ENCODE peak calls at places on chromosome 4, in five cellular contexts. C, S, H, O and N are unnamed samples. For H3K9me3, the result is how much of the 10 kb centered on the place peaks cover.

GRCh38 chr4:110970642-110971041 is 347.8 kb upstream of the PITX2 start:
- DNase-seq in C (no peak), S (peak), H (peak), O (no peak), N (no peak)

GRCh38 chr4:98851806-98852205 is 77.1 kb downstream of the EIF4E start:
- DNase-seq in C (no peak), S (no peak), H (no peak), O (no peak), N (no peak)

GRCh38 chr4:140609548-140610425 is 41.0 kb upstream of the UCP1 start:
- DNase-seq in C (no peak), S (no peak), H (no peak), O (no peak), N (no peak)

GRCh38 chr4:15455290-15455689 is 14.4 kb upstream of the CC2D2A start:
- DNase-seq in C (peak), S (peak), H (no peak), O (peak), N (no peak)

GRCh38 chr4:118313098-118313497 is 39.7 kb downstream of the PRSS12 start:
- DNase-seq in C (no peak), S (no peak), H (no peak), O (no peak), N (no peak)

GRCh38 chr4:111214371-111214770 is 591.5 kb upstream of the PITX2 start:
- DNase-seq in C (no peak), S (no peak), H (no peak), O (no peak), N (no peak)

GRCh38 chr4:37685211-37685725 is 908 bp downstream of the RELL1 start:
- DNase-seq in C (no peak), S (no peak), H (no peak), O (peak), N (no peak)

GRCh38 chr4:147927377-147928137 is 195.7 kb downstream of the ARHGAP10 start:
- DNase-seq in C (no peak), S (peak), H (no peak), O (peak), N (no peak)

GRCh38 chr4:92261256-92261655 is 42.5 kb upstream of the GRID2 start:
- DNase-seq in C (no peak), S (no peak), H (no peak), O (no peak), N (no peak)

GRCh38 chr4:83011779-83012630 is 1.4 kb upstream of the LIN54 start:
- DNase-seq in C (peak), S (peak), H (peak), O (peak), N (peak)

GRCh38 chr4:3531306-3531886 is 826 bp downstream of the LRPAP1 start:
- DNase-seq in C (no peak), S (no peak), H (no peak), O (no peak), N (no peak)

GRCh38 chr4:150849016-150849415 is 166.1 kb downstream of the LRBA start:
- DNase-seq in C (no peak), S (no peak), H (no peak), O (no peak), N (no peak)

GRCh38 chr4:137531951-137532868 is at the start of gene PCDH18:
- DNase-seq in C (peak), S (peak), H (peak), O (peak), N (peak)

GRCh38 chr4:16745009-16745408 is 153.4 kb downstream of the LDB2 start:
- DNase-seq in C (no peak), S (no peak), H (no peak), O (peak), N (no peak)

GRCh38 chr4:97665553-97665952 is 477.7 kb downstream of the STPG2 start:
- DNase-seq in C (no peak), S (peak), H (no peak), O (no peak), N (no peak)

GRCh38 chr4:174284181-174284886 is 623 bp downstream of the CEP44 start:
- DNase-seq in C (no peak), S (no peak), H (peak), O (no peak), N (no peak)

GRCh38 chr4:140252742-140253555 is 99.0 kb upstream of the MAML3 start:
- DNase-seq in C (peak), S (peak), H (peak), O (peak), N (peak)

GRCh38 chr4:161457906-161458305 is 705.9 kb downstream of the FSTL5 start:
- DNase-seq in C (no peak), S (no peak), H (no peak), O (no peak), N (no peak)

GRCh38 chr4:142473218-142473959 is 372.7 kb downstream of the INPP4B start:
- DNase-seq in C (peak), S (no peak), H (no peak), O (peak), N (peak)

GRCh38 chr4:10100734-10101216 is 15.8 kb downstream of the WDR1 start:
- DNase-seq in C (no peak), S (peak), H (peak), O (peak), N (peak)

GRCh38 chr4:110073045-110073845 is 125.2 kb downstream of the ELOVL6 start:
- DNase-seq in C (no peak), S (no peak), H (no peak), O (no peak), N (no peak)

GRCh38 chr4:85024671-85025070 is 58.2 kb upstream of the WDFY3 start:
- DNase-seq in C (no peak), S (no peak), H (no peak), O (no peak), N (no peak)

GRCh38 chr4:102497986-102498385 is 3.2 kb upstream of the NFKB1 start:
- DNase-seq in C (no peak), S (no peak), H (no peak), O (no peak), N (no peak)

GRCh38 chr4:73675623-73676022 is 55.4 kb upstream of the RASSF6 start:
- DNase-seq in C (no peak), S (no peak), H (no peak), O (no peak), N (no peak)

GRCh38 chr4:47914926-47915237 is 499 bp upstream of the NFXL1 start:
- DNase-seq in C (no peak), S (no peak), H (no peak), O (no peak), N (no peak)

GRCh38 chr4:184342167-184342856 is 124.6 kb upstream of the ENPP6 start:
- DNase-seq in C (no peak), S (no peak), H (no peak), O (no peak), N (no peak)

GRCh38 chr4:81963506-81964020 is 410.2 kb downstream of the HNRNPD start:
- DNase-seq in C (no peak), S (no peak), H (no peak), O (no peak), N (no peak)

GRCh38 chr4:187357861-187358260 is 634.2 kb upstream of the FAT1 start:
- DNase-seq in C (no peak), S (no peak), H (no peak), O (no peak), N (no peak)

GRCh38 chr4:159395693-159396092 is 292.8 kb downstream of the RAPGEF2 start:
- DNase-seq in C (no peak), S (no peak), H (no peak), O (no peak), N (no peak)

DNA sequence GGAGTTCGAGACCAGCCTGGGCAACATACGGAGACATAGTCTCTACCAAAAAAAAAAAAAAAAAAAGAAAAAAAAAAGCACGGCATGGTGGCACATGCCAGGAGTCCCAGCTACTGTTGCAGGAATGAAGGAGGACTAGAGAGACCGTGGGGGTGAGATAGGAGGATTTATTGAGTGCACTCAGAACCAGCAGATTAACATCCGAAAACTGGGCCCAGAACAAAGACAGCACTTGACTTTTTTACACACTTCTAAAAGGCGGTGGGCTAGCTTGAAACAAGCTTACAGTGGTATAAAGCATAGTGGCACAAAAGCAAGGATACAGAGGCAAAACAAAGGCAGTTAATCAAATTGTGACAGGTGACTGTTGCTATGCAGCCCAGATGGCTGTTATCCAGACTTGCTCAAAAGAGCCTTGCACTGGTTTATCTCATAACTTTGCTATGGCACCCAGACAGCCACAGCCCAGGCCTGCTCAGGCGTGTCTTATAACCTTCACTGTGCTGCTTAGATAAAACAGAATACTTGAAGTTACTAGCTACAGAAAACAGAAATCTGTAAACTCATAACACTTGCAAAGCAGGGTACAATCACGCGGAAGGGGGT is 10.0 kb upstream of the PI4K2B start:
- DNase-seq in C (no peak), S (no peak), H (no peak), O (no peak), N (no peak)
- H3K9me3 ChIP-seq in C (under half), S (under half), H (under half), O (under half), N (under half)

GRCh38 chr4:8834681-8835220 is 36.9 kb downstream of the HMX1 start:
- DNase-seq in C (no peak), S (no peak), H (no peak), O (peak), N (peak)
- H3K9me3 ChIP-seq in C (under half), S (under half), H (under half), O (under half), N (under half)

GRCh38 chr4:49032440-49033161 is 46.5 kb downstream of the CWH43 start:
- DNase-seq in C (no peak), S (no peak), H (peak), O (no peak), N (no peak)
- H3K9me3 ChIP-seq in C (under half), S (under half), H (under half), O (under half), N (under half)

GRCh38 chr4:100244347-100244746 is 54.1 kb upstream of the DDIT4L start:
- DNase-seq in C (no peak), S (no peak), H (no peak), O (no peak), N (no peak)

DNA sequence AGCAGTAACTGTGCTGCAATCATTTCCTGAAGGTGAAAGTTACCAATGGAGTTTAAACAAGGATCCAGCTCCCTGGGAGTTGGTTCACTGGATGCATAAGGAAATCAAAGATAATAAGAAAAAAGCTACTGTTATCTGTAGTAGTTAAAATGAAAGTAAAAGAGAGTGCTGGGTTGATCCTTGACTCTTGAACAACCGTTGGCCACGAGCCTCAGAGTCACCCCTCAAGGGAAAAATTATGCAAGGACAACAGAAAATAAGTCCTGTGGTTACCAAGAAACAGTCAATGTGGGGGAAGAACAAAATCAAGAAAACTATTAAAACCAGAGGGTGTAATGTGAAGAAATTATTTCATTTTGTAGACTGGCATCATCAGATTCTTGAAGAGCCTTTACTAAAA is 49.7 kb upstream of the DDIT4L start:
- DNase-seq in C (no peak), S (no peak), H (no peak), O (no peak), N (no peak)
- H3K9me3 ChIP-seq in C (under half), S (under half), H (under half), O (under half), N (under half)

DNA sequence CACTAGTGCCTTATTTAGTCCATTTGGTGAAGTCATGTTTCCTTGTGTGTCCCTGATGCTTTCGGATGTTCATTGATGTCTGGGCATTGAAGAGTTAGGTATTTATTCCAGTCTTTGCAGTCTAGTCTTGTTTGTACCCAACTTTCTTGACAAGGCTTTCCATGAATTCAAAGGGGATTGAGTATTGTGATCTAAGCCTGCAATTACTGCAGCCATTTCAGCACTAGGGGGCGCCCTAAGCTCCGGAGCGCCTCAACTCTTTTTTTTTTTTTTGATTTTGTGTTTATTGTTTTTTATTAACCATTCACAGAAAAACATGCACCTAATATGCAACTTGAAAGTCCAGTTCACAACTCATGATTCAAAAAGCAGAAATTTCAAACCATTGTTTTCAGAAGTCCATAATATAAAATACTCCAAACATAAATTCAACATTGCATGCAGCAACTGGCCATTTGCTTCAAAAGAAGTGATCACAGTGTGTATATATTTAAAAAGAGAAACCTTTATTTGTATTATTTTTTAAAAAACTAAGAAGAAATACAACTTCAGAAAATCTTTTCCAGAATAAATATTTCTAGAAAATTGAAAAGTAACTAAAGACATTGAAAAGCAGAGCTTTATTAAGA is 59.2 kb downstream of the PTPN13 start:
- DNase-seq in C (no peak), S (no peak), H (peak), O (no peak), N (no peak)
- H3K9me3 ChIP-seq in C (under half), S (under half), H (under half), O (under half), N (under half)

DNA sequence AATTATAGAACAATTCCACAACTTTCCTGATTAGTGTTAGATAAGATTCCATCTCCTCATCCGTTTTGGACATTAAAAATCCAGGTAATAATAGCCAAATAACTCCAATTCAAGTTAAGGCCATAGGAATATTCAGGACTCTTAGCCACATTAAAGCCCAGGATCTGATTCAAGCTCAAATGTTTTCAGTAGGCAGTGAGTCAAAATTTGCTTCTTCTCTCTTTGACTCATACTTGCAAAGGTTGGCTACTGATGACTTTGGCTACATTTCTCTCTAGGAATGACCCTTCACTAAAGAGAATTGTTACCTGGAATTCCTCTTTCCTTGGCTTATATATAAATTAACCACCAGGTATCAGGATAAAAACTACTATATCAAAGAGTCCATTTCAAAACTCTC is 354.9 kb upstream of the HS3ST1 start:
- DNase-seq in C (no peak), S (no peak), H (no peak), O (no peak), N (no peak)
- H3K9me3 ChIP-seq in C (under half), S (under half), H (under half), O (under half), N (under half)

GRCh38 chr4:2385450-2386020 is 32.9 kb downstream of the ZFYVE28 start:
- DNase-seq in C (no peak), S (no peak), H (no peak), O (no peak), N (no peak)
- H3K9me3 ChIP-seq in C (under half), S (under half), H (under half), O (under half), N (under half)

GRCh38 chr4:80900908-80901307 is 129.6 kb upstream of the BMP3 start:
- DNase-seq in C (no peak), S (no peak), H (no peak), O (no peak), N (no peak)
- H3K9me3 ChIP-seq in C (under half), S (under half), H (under half), O (under half), N (under half)

GRCh38 chr4:127849505-127850234 is 31.0 kb upstream of the PLK4 start:
- DNase-seq in C (no peak), S (no peak), H (no peak), O (no peak), N (no peak)
- H3K9me3 ChIP-seq in C (under half), S (under half), H (under half), O (under half), N (under half)

GRCh38 chr4:113674733-113675132 is 86.8 kb downstream of the CAMK2D start:
- DNase-seq in C (no peak), S (no peak), H (no peak), O (no peak), N (no peak)

GRCh38 chr4:113677333-113677732 is 84.2 kb downstream of the CAMK2D start:
- DNase-seq in C (no peak), S (no peak), H (no peak), O (no peak), N (no peak)

GRCh38 chr4:113674251-113674650 is 87.3 kb downstream of the CAMK2D start:
- DNase-seq in C (no peak), S (no peak), H (no peak), O (no peak), N (no peak)

GRCh38 chr4:113675731-113676707 is 85.5 kb downstream of the CAMK2D start:
- DNase-seq in C (no peak), S (no peak), H (no peak), O (no peak), N (no peak)

GRCh38 chr4:113673450-113673849 is 88.1 kb downstream of the CAMK2D start:
- DNase-seq in C (no peak), S (no peak), H (no peak), O (no peak), N (no peak)
- H3K9me3 ChIP-seq in C (under half), S (under half), H (under half), O (under half), N (under half)